ENCODE peak calls at places on chromosome 15, in four cellular contexts. Q is progenitor cell of endocrine pancreas, K is GM20000, V is fibroblast of pulmonary artery. G is an unnamed sample.

GRCh38 chr15:100559330-100559729 is 30.6 kb upstream of the CERS3 start:
- DNase-seq in Q (no peak), V (peak), K (no peak), G (peak)

GRCh38 chr15:85554852-85555521 is 174.6 kb downstream of the AKAP13 start:
- DNase-seq in Q (no peak), V (no peak), K (no peak), G (no peak)

GRCh38 chr15:46260937-46261336 is 626.1 kb downstream of the SQOR start:
- DNase-seq in K (no peak), Q (no peak), V (no peak), G (no peak)

GRCh38 chr15:96583671-96584070 is 253.2 kb downstream of the NR2F2 start:
- DNase-seq in K (no peak), V (peak), Q (no peak), G (peak)

GRCh38 chr15:31236184-31237041 is 90.2 kb upstream of the KLF13 start:
- DNase-seq in Q (no peak), K (no peak), V (peak), G (peak)

GRCh38 chr15:61086001-61086400 is 143.1 kb downstream of the RORA start:
- DNase-seq in V (no peak), Q (no peak), K (no peak), G (no peak)

GRCh38 chr15:70863450-70864218 is 9.7 kb upstream of the LARP6 start:
- DNase-seq in Q (no peak), V (peak), K (no peak), G (peak)

GRCh38 chr15:70165811-70166284 is 68.1 kb upstream of the TLE3 start:
- DNase-seq in Q (no peak), K (no peak), V (no peak), G (no peak)

GRCh38 chr15:40379853-40380252 is 2.7 kb upstream of the KNSTRN start:
- DNase-seq in Q (no peak), V (peak), K (no peak), G (peak)

GRCh38 chr15:90201944-90202375 is 830 bp downstream of the SEMA4B start:
- DNase-seq in K (peak), Q (no peak), V (no peak), G (no peak)

GRCh38 chr15:85582719-85583089 is 202.3 kb downstream of the AKAP13 start:
- DNase-seq in V (no peak), K (peak), Q (no peak), G (no peak)

GRCh38 chr15:75578206-75578947 is 738 bp downstream of the PTPN9 start:
- DNase-seq in Q (peak), V (no peak), K (peak), G (no peak)

GRCh38 chr15:70212288-70212962 is 114.7 kb upstream of the TLE3 start:
- DNase-seq in K (no peak), V (peak), Q (no peak), G (peak)

GRCh38 chr15:83871808-83872559 is 218.1 kb downstream of the ADAMTSL3 start:
- DNase-seq in Q (no peak), V (peak), K (peak), G (peak)

GRCh38 chr15:37015025-37015424 is 85.3 kb downstream of the MEIS2 start:
- DNase-seq in K (no peak), Q (no peak), V (peak), G (peak)

GRCh38 chr15:69424001-69424400 is 9.9 kb downstream of the KIF23 start:
- DNase-seq in Q (no peak), K (no peak), V (peak), G (no peak)

GRCh38 chr15:24292837-24293236 is 382.7 kb upstream of the NPAP1 start:
- DNase-seq in Q (no peak), V (no peak), K (no peak), G (no peak)

GRCh38 chr15:58393196-58393790 is 38.5 kb upstream of the LIPC start:
- DNase-seq in K (no peak), Q (no peak), V (no peak), G (no peak)

GRCh38 chr15:40846846-40847224 is 3.0 kb downstream of the SPINT1 start:
- DNase-seq in V (no peak), K (no peak), Q (no peak), G (peak)

GRCh38 chr15:100891316-100892012 is 11.8 kb downstream of the ALDH1A3 start:
- DNase-seq in Q (no peak), K (no peak), V (no peak), G (no peak)

GRCh38 chr15:40327338-40327917 is 3.9 kb downstream of the INAFM2 start:
- DNase-seq in Q (no peak), K (no peak), V (no peak), G (no peak)

GRCh38 chr15:70596354-70597055 is 166.9 kb downstream of the UACA start:
- DNase-seq in K (no peak), Q (no peak), V (peak), G (peak)

GRCh38 chr15:72271895-72272212 is 500 bp downstream of the PARP6 start:
- DNase-seq in K (no peak), Q (no peak), V (peak), G (peak)

GRCh38 chr15:50162988-50163718 is 18.8 kb upstream of the SLC27A2 start:
- DNase-seq in Q (no peak), V (no peak), K (no peak), G (peak)

GRCh38 chr15:86163771-86164170 is 84.1 kb downstream of the AGBL1 start:
- DNase-seq in K (no peak), V (no peak), Q (no peak), G (no peak)

GRCh38 chr15:69861331-69862171 is 236.2 kb downstream of the TLE3 start:
- DNase-seq in K (no peak), Q (no peak), V (peak), G (no peak)

GRCh38 chr15:48330855-48331795 is at the start of gene DUT:
- DNase-seq in Q (peak), V (peak), K (peak), G (peak)
- TF ChIP-seq CTCF in Q (no peak), V (no peak), K (no peak), G (no peak)

DNA sequence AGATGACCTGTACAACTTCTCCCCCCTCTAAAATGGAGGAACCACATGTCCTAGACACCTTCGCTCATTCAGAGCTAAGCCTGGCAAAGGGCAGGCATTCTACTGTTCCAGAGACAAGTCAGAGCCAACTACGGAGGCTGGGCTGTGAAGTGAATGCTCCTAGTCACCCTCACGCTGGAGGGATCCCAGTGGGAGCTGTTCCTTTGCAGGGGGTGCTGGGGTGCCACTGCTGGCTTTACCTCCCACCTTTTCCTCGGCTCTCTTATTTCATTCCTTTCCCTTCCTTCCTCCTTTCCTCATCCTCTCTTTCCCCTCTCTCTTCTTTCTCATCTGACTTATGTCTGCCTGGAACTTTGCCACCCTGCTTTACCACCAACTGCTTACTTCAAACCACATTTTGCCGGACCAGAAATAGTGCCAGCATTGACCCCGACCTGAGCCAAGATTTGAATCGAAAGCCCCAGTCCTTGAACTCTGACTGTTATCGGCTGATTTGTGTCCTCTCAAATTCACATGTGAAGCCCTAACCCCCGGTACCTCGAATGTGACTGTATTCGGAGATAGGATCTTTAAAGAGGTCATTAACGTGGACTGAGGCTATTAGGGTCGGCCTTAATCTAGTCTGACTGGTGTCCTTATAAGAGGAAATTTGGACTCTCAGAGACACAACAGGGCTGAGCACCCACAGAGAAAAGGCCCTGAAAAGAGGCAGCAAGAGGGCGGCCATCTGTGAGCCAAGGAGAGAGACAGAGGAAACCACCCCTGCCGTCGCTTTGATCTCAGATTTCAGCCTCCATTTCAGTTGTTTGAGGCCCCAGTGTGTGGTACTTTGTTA is 31.4 kb upstream of the TBC1D21 start:
- DNase-seq in V (no peak), K (no peak), Q (no peak), G (no peak)
- TF ChIP-seq CTCF in V (no peak), K (no peak), Q (no peak), G (no peak)

DNA sequence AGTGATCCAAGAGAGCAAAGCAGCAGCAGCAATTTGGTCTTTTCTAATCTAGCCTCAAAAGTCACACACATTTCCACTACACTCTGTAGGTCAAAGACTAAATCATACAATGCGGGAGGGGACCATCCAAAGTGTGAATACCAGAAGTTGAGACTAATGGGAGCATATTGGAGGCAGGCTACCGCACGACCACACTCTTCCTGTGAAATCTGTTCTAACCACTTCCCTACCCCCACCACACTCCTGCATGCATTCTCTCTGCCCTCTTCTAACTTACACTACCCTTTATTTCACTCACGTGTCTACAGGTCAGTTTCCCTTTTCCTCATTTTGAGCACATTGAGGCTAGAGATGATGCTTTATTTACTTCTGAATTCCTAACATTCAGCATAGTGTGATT is 23.7 kb upstream of the PRTG start:
- DNase-seq in K (no peak), Q (no peak), V (no peak), G (no peak)
- TF ChIP-seq CTCF in K (no peak), Q (no peak), V (no peak), G (no peak)

GRCh38 chr15:92091155-92091734 is 237.7 kb downstream of the SLCO3A1 start:
- DNase-seq in K (no peak), V (peak), Q (peak), G (peak)
- TF ChIP-seq CTCF in K (peak), V (peak), Q (peak), G (peak)

GRCh38 chr15:76994496-76994895 is 430 bp upstream of the PSTPIP1 start:
- DNase-seq in K (no peak), V (no peak), Q (no peak), G (no peak)

GRCh38 chr15:76991741-76992645 is 2.9 kb upstream of the PSTPIP1 start:
- DNase-seq in V (no peak), Q (no peak), K (no peak), G (no peak)

GRCh38 chr15:76994001-76994400 is 925 bp upstream of the PSTPIP1 start:
- DNase-seq in K (no peak), V (no peak), Q (no peak), G (peak)

GRCh38 chr15:76994971-76995945 is at the start of gene PSTPIP1:
- DNase-seq in Q (no peak), V (no peak), K (peak), G (peak)

GRCh38 chr15:76993114-76993715 is 1.7 kb upstream of the PSTPIP1 start:
- DNase-seq in Q (no peak), K (no peak), V (no peak), G (no peak)
- TF ChIP-seq CTCF in Q (no peak), K (no peak), V (no peak), G (no peak)

GRCh38 chr15:33150516-33150915 is 44.0 kb downstream of the FMN1 start:
- DNase-seq in Q (no peak), V (no peak), K (no peak), G (no peak)
- TF ChIP-seq CTCF in Q (no peak), V (no peak), K (no peak), G (no peak)

DNA sequence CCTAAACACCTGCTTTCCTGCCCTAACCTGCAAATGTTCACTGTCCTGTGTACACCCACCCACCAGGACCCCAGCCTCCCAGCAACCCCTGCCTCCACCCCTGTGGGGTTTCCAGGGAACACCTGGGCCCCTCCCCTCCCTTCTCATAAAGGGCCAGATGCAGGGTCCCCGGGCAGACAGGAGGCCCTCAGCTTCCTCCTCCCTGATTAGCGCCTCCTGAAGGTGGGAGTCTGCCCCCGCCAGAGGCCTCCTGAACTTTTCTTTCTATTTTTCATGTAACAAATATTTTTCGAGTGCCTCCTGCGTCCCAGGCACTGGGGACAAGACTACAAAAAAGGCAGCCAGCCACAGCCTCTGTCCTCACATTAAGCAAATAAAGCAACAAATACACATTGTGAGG is 135.4 kb upstream of the LINGO1 start:
- DNase-seq in Q (no peak), V (no peak), K (no peak), G (no peak)
- TF ChIP-seq CTCF in Q (peak), V (no peak), K (no peak), G (no peak)

GRCh38 chr15:82833283-82833682 is 23.9 kb downstream of the WHAMM start:
- DNase-seq in K (no peak), V (no peak), Q (no peak), G (no peak)

GRCh38 chr15:82830427-82831173 is 21.2 kb downstream of the WHAMM start:
- DNase-seq in Q (no peak), V (no peak), K (no peak), G (peak)

GRCh38 chr15:82835391-82835917 is 26.0 kb downstream of the WHAMM start:
- DNase-seq in K (no peak), Q (no peak), V (no peak), G (no peak)

GRCh38 chr15:82831894-82832600 is 22.6 kb downstream of the WHAMM start:
- DNase-seq in Q (no peak), K (no peak), V (no peak), G (no peak)

DNA sequence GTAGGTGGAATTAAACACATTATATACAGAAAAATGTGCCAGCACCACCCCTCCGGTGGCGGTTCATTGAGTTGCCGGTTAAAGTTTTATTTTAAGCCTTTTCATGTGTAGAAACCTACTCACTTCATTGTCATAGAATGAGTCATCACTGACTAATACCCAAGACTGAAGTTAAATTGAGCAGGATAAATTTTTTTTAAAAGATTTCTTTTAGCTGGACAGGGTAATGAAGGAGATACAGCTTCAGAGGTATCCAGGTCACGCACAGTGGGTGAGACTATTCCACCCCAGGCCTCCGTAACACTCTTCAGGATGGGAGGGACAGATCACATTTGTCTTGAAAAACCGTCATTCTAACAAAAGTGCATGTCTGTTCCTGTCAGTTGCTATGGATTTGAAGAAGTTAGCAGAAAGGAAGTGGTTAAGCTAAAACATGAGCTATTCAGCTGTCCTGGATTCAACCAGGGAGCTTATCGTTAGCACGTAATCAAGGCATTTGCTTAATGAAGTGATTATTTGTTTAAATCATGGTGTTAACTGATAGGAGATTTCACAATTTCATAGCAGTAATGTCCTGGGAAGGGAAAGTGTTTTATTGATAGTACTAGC is 23.3 kb downstream of the WHAMM start:
- DNase-seq in V (peak), K (peak), Q (no peak), G (peak)
- TF ChIP-seq CTCF in V (peak), K (no peak), Q (no peak), G (no peak)

DNA sequence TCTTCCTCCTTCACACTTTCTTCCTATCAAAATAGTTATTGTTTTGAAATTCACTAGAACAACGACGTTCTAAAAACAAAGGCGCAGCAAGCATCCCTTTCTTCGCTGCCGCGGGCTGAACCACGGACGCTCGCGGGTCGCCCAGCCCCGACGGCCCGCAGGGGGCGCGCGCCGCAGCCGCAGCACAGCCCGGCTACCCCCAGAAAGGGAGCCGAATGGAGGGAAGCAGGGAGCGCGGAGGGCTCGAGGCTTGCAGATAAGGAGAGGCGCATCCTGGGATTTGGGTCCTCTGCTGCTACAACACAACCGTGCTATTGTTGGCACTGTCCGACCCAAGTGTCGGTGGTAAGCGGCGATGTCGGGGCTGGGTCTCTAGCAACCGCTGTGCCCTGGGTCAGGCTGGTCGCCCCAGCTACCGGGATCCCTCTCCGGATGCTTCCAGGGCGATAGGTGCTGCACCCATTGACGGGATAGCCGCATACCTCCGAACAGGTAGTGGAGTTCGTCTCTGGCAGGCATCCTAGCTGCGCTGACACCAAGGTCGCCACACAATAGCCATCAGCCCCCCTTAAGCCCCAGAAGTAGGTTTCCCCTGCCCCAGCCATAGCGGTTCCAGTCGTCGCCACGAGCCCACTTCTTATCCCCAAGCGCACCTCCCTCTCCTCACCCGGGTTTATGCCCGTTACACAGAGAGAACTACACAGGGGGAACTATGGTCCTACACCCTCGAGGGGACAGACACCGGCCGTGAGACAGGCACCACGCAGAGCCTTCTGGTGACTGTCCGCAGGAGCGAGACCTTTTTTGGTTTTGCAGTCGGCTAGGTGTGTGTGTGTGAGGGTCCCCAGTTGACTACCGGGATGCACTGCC is 6.0 kb downstream of the ONECUT1 start:
- DNase-seq in V (no peak), K (peak), Q (no peak), G (no peak)
- TF ChIP-seq CTCF in V (no peak), K (peak), Q (peak), G (peak)

DNA sequence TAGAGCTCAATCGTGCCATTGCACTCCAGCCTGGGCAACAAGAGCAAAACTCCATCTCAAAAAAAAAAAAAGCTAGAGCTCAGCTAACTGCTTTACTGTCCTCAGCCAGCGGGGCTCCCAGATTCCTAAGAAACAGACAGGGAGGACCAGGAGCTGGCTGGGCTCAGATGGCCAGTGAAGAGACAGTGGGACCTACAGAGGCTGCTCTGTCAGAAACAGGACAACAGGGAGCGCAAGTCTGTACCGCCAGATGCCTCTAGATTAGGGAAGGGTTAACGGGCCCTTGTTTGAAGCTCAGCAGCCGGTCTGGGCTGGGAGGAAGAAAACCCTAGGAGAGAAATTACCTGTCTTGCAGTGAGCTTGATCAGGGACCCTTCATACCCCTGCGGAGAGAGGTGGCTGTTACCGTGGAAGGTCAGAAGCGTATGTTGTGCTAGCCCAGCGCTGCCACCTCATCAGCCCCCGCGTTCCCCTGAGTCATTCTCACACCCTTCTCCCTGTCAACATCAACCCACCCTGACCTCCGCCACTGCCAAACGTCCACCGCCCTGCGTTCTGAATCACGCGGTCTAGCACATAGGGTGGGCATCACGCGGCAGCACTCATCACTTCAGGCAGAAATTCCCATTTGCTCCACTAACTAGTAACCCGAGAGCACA is 25.3 kb downstream of the RBPMS2 start:
- DNase-seq in V (peak), Q (no peak), K (no peak), G (peak)
- TF ChIP-seq CTCF in V (peak), Q (no peak), K (no peak), G (no peak)

G was measured in bronchial epithelial cell.